ENCODE peak calls at places on chromosomes 5 and 9, in four cellular contexts. F is bronchial epithelial cell, B is Ammon's horn, G is WERI-Rb-1. C is an unnamed sample.

GRCh38 chr5:56518820-56519219 is 285.7 kb upstream of the ANKRD55 start:
- DNase-seq in B (no peak), F (no peak), G (no peak), C (no peak)

GRCh38 chr5:83974151-83974822 is 253.6 kb upstream of the HAPLN1 start:
- DNase-seq in F (no peak), G (no peak), B (no peak), C (no peak)

GRCh38 chr9:126114409-126114760 is 212.2 kb upstream of the MVB12B start:
- DNase-seq in B (no peak), G (peak), F (no peak), C (no peak)

GRCh38 chr9:121388140-121388925 is 18.3 kb upstream of the STOM start:
- DNase-seq in B (no peak), F (no peak), G (no peak), C (no peak)

GRCh38 chr5:59661939-59662615 is 231.4 kb downstream of the PDE4D start:
- DNase-seq in B (no peak), F (no peak), G (peak), C (no peak)

GRCh38 chr9:105554042-105554441 is 3.9 kb upstream of the FKTN start:
- DNase-seq in G (peak), F (no peak), B (no peak), C (no peak)

GRCh38 chr5:142244440-142244839 is 80.4 kb downstream of the SPRY4 start:
- DNase-seq in F (no peak), G (no peak), B (no peak), C (no peak)

GRCh38 chr9:4829956-4830355 is 37.2 kb downstream of the RCL1 start:
- DNase-seq in G (no peak), F (peak), B (no peak), C (no peak)

GRCh38 chr9:129513856-129514496 is 106.9 kb downstream of the C9orf50 start:
- DNase-seq in F (no peak), B (no peak), G (no peak), C (no peak)

GRCh38 chr9:106482733-106483132 is 380.2 kb upstream of the ZNF462 start:
- DNase-seq in B (no peak), G (no peak), F (peak), C (no peak)

GRCh38 chr5:8749556-8749955 is 796.3 kb downstream of the SEMA5A start:
- DNase-seq in B (no peak), F (no peak), G (no peak), C (no peak)

GRCh38 chr5:38258037-38258318 is 381 bp upstream of the EGFLAM start:
- DNase-seq in F (no peak), B (no peak), G (no peak), C (no peak)

GRCh38 chr5:106521701-106522100 is 1149.0 kb downstream of the EFNA5 start:
- DNase-seq in F (peak), B (peak), G (no peak), C (peak)

C was measured in epithelial cell of prostate.